ENCODE peak calls at places on chromosomes 5 and 9, in five cellular contexts. B is AG20443, J is glomerular endothelial cell, Y is activated T-helper 1 cell treated with Interleukin-2 at 50 U/mL for 16 hours, C is fibroblast of the conjunctiva. L is an unnamed sample.

GRCh38 chr5:159459132-159459627 is 128.9 kb upstream of the IL12B start:
- DNase-seq in B (no peak), J (no peak), Y (no peak), C (no peak), L (no peak)

GRCh38 chr9:72888032-72888431 is 64.8 kb downstream of the ALDH1A1 start:
- DNase-seq in B (no peak), J (no peak), Y (no peak), C (no peak), L (no peak)

GRCh38 chr9:121783126-121783522 is 131.7 kb downstream of the DAB2IP start:
- DNase-seq in B (no peak), J (no peak), Y (no peak), C (no peak), L (no peak)

GRCh38 chr9:108811944-108812343 is 43.8 kb downstream of the ACTL7B start:
- DNase-seq in B (no peak), J (no peak), Y (no peak), C (no peak), L (no peak)

GRCh38 chr9:75161116-75161857 is 73.0 kb downstream of the OSTF1 start:
- DNase-seq in B (no peak), J (no peak), Y (no peak), C (no peak), L (no peak)

GRCh38 chr9:129881547-129882324 is 46.5 kb downstream of the USP20 start:
- DNase-seq in B (no peak), J (no peak), Y (no peak), C (no peak), L (no peak)

GRCh38 chr5:173397531-173397930 is 69.3 kb upstream of the STC2 start:
- DNase-seq in B (peak; percentile 46), J (no peak), Y (no peak), C (no peak), L (no peak)

GRCh38 chr5:55456216-55456895 is 78.4 kb downstream of the PLPP1 start:
- DNase-seq in B (peak; percentile 19), J (no peak), Y (no peak), C (no peak), L (no peak)

GRCh38 chr5:132221781-132222648 is 5.6 kb downstream of the P4HA2 start:
- DNase-seq in B (peak; percentile 71), J (no peak), Y (no peak), C (peak; percentile 93), L (no peak)

L was measured in NT2/D1.